ENCODE peak calls at places on chromosomes 4 and X, in six cellular contexts. O is GM20000, K is fibroblast of mammary gland, U is kidney tubule cell, T is fibroblast of lung, Y is H9. I is an unnamed sample.

GRCh38 chr4:69025191-69025998 is 70.9 kb upstream of the UGT2B7 start:
- DNase-seq in U (peak), Y (peak), T (no peak), O (no peak), K (no peak), I (no peak)

GRCh38 chr4:168551945-168552695 is 55.3 kb downstream of the PALLD start:
- DNase-seq in K (peak), U (peak), O (no peak), Y (no peak), T (no peak), I (no peak)

GRCh38 chr4:38243385-38244053 is 283.3 kb downstream of the PTTG2 start:
- DNase-seq in T (peak), Y (no peak), K (no peak), O (no peak), U (no peak), I (no peak)

GRCh38 chrX:51641421-51642021 is 22.8 kb upstream of the CENPVL3 start:
- DNase-seq in T (peak), U (peak), O (peak), Y (peak), K (peak), I (no peak)

GRCh38 chr4:126794363-126794762 is 838.4 kb upstream of the INTU start:
- DNase-seq in O (no peak), K (no peak), Y (no peak), T (peak), U (peak), I (no peak)

GRCh38 chr4:86015412-86016350 is 344.2 kb downstream of the MAPK10 start:
- DNase-seq in U (no peak), Y (no peak), K (peak), O (no peak), T (peak), I (no peak)

GRCh38 chr4:126583509-126583908 is 1049.2 kb upstream of the INTU start:
- DNase-seq in K (peak), O (no peak), U (no peak), Y (peak), T (peak), I (no peak)

GRCh38 chr4:82372502-82372873 is 1.3 kb downstream of the HNRNPD start:
- DNase-seq in O (peak), U (peak), Y (no peak), T (no peak), K (peak), I (peak)